ENCODE peak calls at places on chromosomes 6 and 20, in ten cellular contexts. C is GM23338, J is transverse colon, H is stomach, F is esophagus muscularis mucosa, E is SK-N-SH, Z is spleen, W is Panc1, V is endothelial cell of umbilical vein, L is K562. M is an unnamed sample.
A peak's percentile ranks its signal among the peaks of the same experiment; 100 is the strongest.

GRCh38 chr6:14977747-14978382 is 268.0 kb upstream of the JARID2 start:
- DNase-seq in C (no peak), J (no peak), H (no peak), F (no peak), E (no peak), Z (no peak), W (no peak), V (no peak), L (no peak), M (no peak)

GRCh38 chr20:37343212-37343993 is 2.5 kb upstream of the SRC start:
- DNase-seq in C (no peak), J (peak; percentile 87), H (peak; percentile 88), F (no peak), E (no peak), Z (peak; percentile 73), W (no peak), V (no peak), L (no peak), M (peak; percentile 64)

GRCh38 chr20:2108987-2109386 is 7.4 kb downstream of the STK35 start:
- DNase-seq in C (no peak), J (no peak), H (no peak), F (no peak), E (no peak), Z (no peak), W (peak; percentile 45), V (no peak), L (no peak), M (no peak)

GRCh38 chr20:40651121-40651520 is 37.9 kb downstream of the MAFB start:
- DNase-seq in C (no peak), J (no peak), H (no peak), F (no peak), E (no peak), Z (no peak), W (no peak), V (peak; percentile 32), L (no peak), M (no peak)

GRCh38 chr6:28864321-28864923 is 59.4 kb downstream of the TRIM27 start:
- DNase-seq in C (no peak), J (no peak), H (no peak), F (no peak), E (no peak), Z (no peak), W (no peak), V (no peak), L (no peak), M (no peak)

GRCh38 chr6:138378463-138378862 is 758 bp downstream of the SMIM28 start:
- DNase-seq in C (peak; percentile 57), J (no peak), H (no peak), F (no peak), E (no peak), Z (no peak), W (no peak), V (no peak), L (no peak), M (no peak)

GRCh38 chr20:10619427-10619826 is 54.4 kb downstream of the JAG1 start:
- DNase-seq in C (peak; percentile 76), J (no peak), H (no peak), F (no peak), E (no peak), Z (no peak), W (peak; percentile 47), V (peak; percentile 76), L (no peak), M (no peak)

GRCh38 chr20:63488331-63489251 is 10.3 kb downstream of the EEF1A2 start:
- DNase-seq in C (peak; percentile 66), J (no peak), H (no peak), F (no peak), E (no peak), Z (no peak), W (no peak), V (no peak), L (peak; percentile 26), M (no peak)

GRCh38 chr6:10205892-10206291 is 209.0 kb downstream of the TFAP2A start:
- DNase-seq in C (no peak), J (no peak), H (no peak), F (no peak), E (no peak), Z (no peak), W (no peak), V (no peak), L (no peak), M (no peak)

GRCh38 chr6:38579010-38579628 is 60.6 kb downstream of the BTBD9 start:
- DNase-seq in C (no peak), J (no peak), H (no peak), F (no peak), E (no peak), Z (no peak), W (no peak), V (peak; percentile 69), L (peak; percentile 37), M (no peak)

GRCh38 chr20:10580700-10581099 is 93.1 kb downstream of the JAG1 start:
- DNase-seq in C (no peak), J (no peak), H (no peak), F (no peak), E (no peak), Z (no peak), W (no peak), V (no peak), L (no peak), M (no peak)

GRCh38 chr6:148855744-148856143 is 108.9 kb downstream of the UST start:
- DNase-seq in C (no peak), J (no peak), H (no peak), F (no peak), E (no peak), Z (no peak), W (no peak), V (no peak), L (no peak), M (no peak)

DNA sequence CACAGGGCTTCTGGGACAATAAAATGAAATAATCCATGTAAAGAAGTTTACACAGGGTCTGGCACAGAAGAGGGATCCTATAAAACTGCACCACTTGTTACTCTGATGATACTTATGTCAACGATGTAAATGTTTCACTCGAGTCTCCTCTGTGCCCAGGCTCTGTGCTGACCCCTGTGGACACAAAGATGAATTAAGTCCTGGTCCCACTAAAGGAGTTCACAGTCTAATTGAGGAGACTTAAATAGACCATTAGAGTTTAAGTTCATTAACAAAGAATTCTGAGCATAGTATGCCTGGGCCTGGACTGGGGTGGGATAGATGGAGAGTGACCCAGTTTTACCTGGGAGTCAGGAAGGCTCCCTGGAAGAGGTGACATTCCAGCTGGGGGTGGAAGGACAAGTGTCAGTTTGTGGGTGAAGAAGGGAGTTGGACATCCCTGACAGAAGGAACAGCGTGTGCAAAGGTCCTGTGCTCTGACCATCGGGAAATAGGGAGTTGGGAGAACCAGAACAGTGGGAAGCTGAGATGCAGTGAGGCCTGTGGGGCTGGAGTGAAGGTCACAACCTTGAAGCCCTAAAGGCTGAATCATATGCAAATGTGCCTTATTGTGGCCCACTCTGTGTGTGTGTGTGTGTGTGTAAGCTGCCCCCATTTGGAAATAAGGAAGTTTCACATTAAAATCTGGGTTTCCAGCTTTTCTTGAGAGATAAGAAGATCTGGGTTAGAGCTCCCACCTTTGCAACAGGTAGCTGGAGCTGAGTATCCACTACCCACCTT is 1.1 kb downstream of the OCSTAMP start:
- DNase-seq in C (no peak), J (no peak), H (no peak), F (no peak), E (no peak), Z (no peak), W (no peak), V (no peak), L (no peak), M (no peak)
- H3K4me1 ChIP-seq in C (peaks cover 40% of the 10 kb centered on the region), J (no peaks in the 10 kb centered on the region), H (no peaks in the 10 kb centered on the region), F (no peaks in the 10 kb centered on the region), E (peaks cover 4% of the 10 kb centered on the region), Z (peaks cover 35% of the 10 kb centered on the region), W (no peaks in the 10 kb centered on the region), V (no peaks in the 10 kb centered on the region), L (peaks cover 5% of the 10 kb centered on the region), M (no peaks in the 10 kb centered on the region)

DNA sequence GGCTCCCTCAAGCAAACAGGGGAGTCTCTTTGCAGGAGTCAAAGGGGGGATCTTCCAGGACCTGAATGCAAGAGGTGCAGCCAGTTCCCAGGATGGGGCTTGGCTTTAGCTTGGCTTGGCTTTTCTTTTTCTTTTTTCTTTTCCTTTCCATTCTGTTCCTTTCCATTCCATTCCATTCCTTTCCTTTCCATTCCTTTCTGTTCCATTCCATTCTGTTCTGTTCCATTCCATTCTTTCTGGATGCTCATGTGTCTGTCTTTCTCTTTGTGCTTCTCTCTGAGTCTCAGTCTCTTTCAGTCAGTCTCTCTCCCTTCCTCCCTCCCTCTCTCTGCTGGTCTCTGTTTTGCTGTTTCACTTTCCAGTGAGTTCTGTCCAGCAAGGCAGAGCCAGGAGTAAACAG is 163.3 kb downstream of the PHACTR3 start:
- DNase-seq in C (no peak), J (no peak), H (no peak), F (no peak), E (no peak), Z (no peak), W (no peak), V (no peak), L (no peak), M (no peak)
- TF ChIP-seq POLR2AphosphoS5 in C (no peak), J (no peak), H (no peak), F (no peak), E (no peak), Z (no peak), W (no peak), V (no peak), L (no peak), M (no peak)

DNA sequence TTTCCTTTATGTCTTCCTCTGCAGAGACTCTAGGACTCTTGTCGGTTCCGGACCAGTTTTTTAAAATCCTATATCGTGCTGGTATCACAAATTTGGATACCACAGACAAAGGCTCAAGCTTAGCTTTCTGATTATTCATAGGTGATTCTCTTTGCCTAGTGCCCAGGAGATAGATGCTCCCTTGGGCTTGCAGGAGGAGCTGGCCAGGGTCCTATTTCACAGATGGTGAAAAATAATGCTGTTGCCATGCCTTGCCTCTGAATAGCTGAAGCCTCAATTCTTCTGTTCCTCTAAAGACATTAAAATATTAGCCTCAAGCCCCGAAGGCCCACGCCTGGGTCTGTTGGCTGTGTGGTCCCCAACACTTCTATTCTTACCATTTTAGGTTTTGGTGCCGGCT is 123.9 kb upstream of the BACH2 start:
- DNase-seq in C (no peak), J (no peak), H (no peak), F (no peak), E (no peak), Z (no peak), W (no peak), V (no peak), L (no peak), M (no peak)
- H3K4me1 ChIP-seq in C (no peaks in the 10 kb centered on the region), J (no peaks in the 10 kb centered on the region), H (no peaks in the 10 kb centered on the region), F (no peaks in the 10 kb centered on the region), E (no peaks in the 10 kb centered on the region), Z (no peaks in the 10 kb centered on the region), W (no peaks in the 10 kb centered on the region), V (no peaks in the 10 kb centered on the region), L (no peaks in the 10 kb centered on the region), M (no peaks in the 10 kb centered on the region)

DNA sequence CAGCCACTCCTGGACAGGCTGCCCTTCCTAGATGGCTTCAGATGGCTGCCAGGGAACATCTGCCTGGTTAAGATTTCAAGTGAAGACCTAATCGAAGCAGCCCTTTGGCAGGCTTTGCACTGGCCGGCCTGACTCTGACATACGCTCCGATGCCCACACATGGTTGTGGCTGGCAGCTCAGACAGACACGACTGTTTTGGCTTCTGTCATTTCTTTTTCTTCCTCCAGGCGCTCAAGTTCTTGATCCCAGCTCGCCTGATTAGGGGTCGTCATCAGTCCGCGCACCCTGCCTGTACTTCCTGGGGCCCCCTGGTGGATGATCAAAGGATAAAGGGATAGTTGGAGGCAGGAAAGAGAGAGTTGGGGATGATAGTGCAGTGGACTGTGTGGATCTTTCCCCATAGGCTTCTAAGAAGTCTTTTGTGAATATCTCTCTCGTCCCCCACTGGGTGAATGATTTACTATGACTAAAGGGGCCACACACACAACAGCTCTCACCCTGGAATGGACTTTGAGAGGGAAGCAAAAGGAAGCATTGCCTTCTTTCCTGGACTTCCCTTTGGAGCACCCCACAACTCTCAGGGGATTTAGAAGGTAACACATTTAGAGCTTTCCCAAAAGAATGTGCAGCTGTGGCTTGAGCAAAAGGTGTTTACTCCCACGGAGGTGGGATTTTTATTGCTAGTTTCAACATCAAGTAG is 21.4 kb upstream of the TRAM2 start:
- DNase-seq in C (peak; percentile 97), J (peak; percentile 52), H (peak; percentile 46), F (no peak), E (peak; percentile 74), Z (no peak), W (no peak), V (peak; percentile 54), L (peak; percentile 89), M (peak; percentile 84)
- TF ChIP-seq POLR2AphosphoS5 in C (no peak), J (no peak), H (no peak), F (peak; percentile 12), E (peak; percentile 36), Z (no peak), W (no peak), V (no peak), L (peak; percentile 59), M (no peak)

M was measured in sigmoid colon.